ENCODE peak calls at places on chromosome 4, in eight cellular contexts. X is OCI-LY7, J is MG63, R is psoas muscle, I is T-helper 17 cell, P is tibial artery, E is lower lobe of right lung, D is neural progenitor cell. B is an unnamed sample.

GRCh38 chr4:151738706-151739105 is 22.1 kb downstream of the GATB start:
- DNase-seq in X (no peak), J (no peak), R (no peak), I (no peak), P (no peak), E (no peak), D (no peak), B (no peak)

GRCh38 chr4:140260227-140260626 is 106.2 kb upstream of the MAML3 start:
- DNase-seq in X (no peak), J (no peak), R (no peak), I (no peak), P (no peak), E (no peak), D (no peak), B (no peak)

GRCh38 chr4:24370421-24370820 is 213.9 kb downstream of the DHX15 start:
- DNase-seq in X (no peak), J (no peak), R (no peak), I (no peak), P (no peak), E (no peak), D (no peak), B (no peak)

GRCh38 chr4:37073226-37073840 is 171.2 kb upstream of the NWD2 start:
- DNase-seq in X (no peak), J (no peak), R (no peak), I (no peak), P (no peak), E (no peak), D (no peak), B (no peak)

GRCh38 chr4:112172180-112172579 is 26.9 kb downstream of the FAM241A start:
- DNase-seq in X (peak; percentile 36), J (no peak), R (no peak), I (no peak), P (no peak), E (no peak), D (no peak), B (no peak)

GRCh38 chr4:41205130-41205529 is 9.2 kb downstream of the APBB2 start:
- DNase-seq in X (no peak), J (no peak), R (no peak), I (no peak), P (no peak), E (no peak), D (no peak), B (no peak)

GRCh38 chr4:149951501-149951900 is 126.7 kb upstream of the DCLK2 start:
- DNase-seq in X (no peak), J (no peak), R (no peak), I (no peak), P (no peak), E (no peak), D (no peak), B (no peak)

GRCh38 chr4:26900765-26901164 is 40.1 kb downstream of the STIM2 start:
- DNase-seq in X (no peak), J (no peak), R (no peak), I (no peak), P (no peak), E (no peak), D (no peak), B (no peak)

GRCh38 chr4:173535165-173535737 is 5.2 kb upstream of the HAND2 start:
- DNase-seq in X (no peak), J (no peak), R (no peak), I (no peak), P (no peak), E (no peak), D (no peak), B (no peak)

GRCh38 chr4:107122736-107123135 is 86.6 kb upstream of the DKK2 start:
- DNase-seq in X (no peak), J (no peak), R (no peak), I (no peak), P (no peak), E (no peak), D (no peak), B (no peak)

GRCh38 chr4:173288296-173288695 is 45.9 kb downstream of the HMGB2 start:
- DNase-seq in X (peak; percentile 77), J (peak; percentile 9), R (no peak), I (peak; percentile 59), P (peak; percentile 69), E (no peak), D (peak; percentile 65), B (peak; percentile 51)

GRCh38 chr4:98997176-98997575 is 1.7 kb downstream of the METAP1 start:
- DNase-seq in X (no peak), J (no peak), R (no peak), I (no peak), P (no peak), E (no peak), D (no peak), B (no peak)

GRCh38 chr4:139628184-139629012 is 37.2 kb upstream of the MGST2 start:
- DNase-seq in X (no peak), J (no peak), R (no peak), I (no peak), P (no peak), E (peak; percentile 68), D (peak; percentile 70), B (no peak)

GRCh38 chr4:110616162-110617062 is 6.5 kb downstream of the PITX2 start:
- DNase-seq in X (no peak), J (no peak), R (no peak), I (no peak), P (no peak), E (no peak), D (no peak), B (no peak)

GRCh38 chr4:189143255-189143654 is 797.4 kb upstream of the FRG1 start:
- DNase-seq in X (no peak), J (no peak), R (no peak), I (no peak), P (no peak), E (no peak), D (no peak), B (no peak)

GRCh38 chr4:150501019-150501727 is 80.8 kb upstream of the MAB21L2 start:
- DNase-seq in X (no peak), J (no peak), R (no peak), I (no peak), P (no peak), E (no peak), D (no peak), B (no peak)

DNA sequence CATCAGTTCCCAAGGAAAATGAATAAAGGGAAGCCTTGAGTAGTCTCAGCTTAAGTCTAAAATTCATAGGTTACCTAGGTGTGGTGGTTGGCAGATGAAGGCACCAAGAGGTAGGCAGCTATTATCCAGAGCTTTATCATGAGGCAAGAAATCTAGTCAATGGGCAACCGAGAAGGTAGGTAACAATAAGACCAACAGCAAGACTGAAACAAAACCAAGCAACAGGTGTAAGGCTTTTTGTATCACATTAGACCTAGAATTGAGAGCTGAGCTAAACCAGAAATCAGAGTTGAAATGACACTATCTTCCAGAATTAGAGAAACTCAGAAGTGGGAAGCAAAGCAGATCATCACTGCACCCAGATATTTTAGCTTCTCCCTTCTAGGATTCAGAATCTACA is 117.1 kb downstream of the CAMK2D start:
- DNase-seq in X (no peak), J (no peak), R (no peak), I (no peak), P (no peak), E (no peak), D (no peak), B (no peak)
- H3K9me3 ChIP-seq in X (no peaks in the 10 kb centered on the region), J (no peaks in the 10 kb centered on the region), R (no peaks in the 10 kb centered on the region), I (no peaks in the 10 kb centered on the region), P (no peaks in the 10 kb centered on the region), E (no peaks in the 10 kb centered on the region), D (no peaks in the 10 kb centered on the region), B (no peaks in the 10 kb centered on the region)

DNA sequence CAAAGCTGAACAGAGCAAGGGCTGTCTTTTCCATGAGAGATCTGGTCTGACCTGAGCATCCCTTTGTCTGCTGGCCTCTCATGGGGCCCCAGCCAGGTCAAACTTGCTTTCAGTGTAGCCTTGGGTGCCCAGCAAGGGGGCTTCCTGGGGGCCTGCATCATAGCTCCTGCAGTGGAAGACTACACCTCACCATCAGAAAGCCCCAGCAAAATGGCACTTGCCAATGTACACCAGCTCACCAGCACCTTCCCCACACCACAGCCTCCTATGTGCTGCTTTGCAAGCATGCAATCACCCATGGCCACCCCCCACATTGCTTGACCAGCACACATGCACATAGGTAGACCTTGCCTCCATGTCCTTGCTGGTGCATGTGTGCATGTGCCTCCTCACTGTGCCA is 1478.1 kb downstream of the FSTL5 start:
- DNase-seq in X (no peak), J (no peak), R (no peak), I (no peak), P (no peak), E (no peak), D (no peak), B (no peak)
- H3K9me3 ChIP-seq in X (no peaks in the 10 kb centered on the region), J (no peaks in the 10 kb centered on the region), R (no peaks in the 10 kb centered on the region), I (no peaks in the 10 kb centered on the region), P (no peaks in the 10 kb centered on the region), E (no peaks in the 10 kb centered on the region), D (no peaks in the 10 kb centered on the region), B (no peaks in the 10 kb centered on the region)

GRCh38 chr4:1404573-1405248 is 1.5 kb downstream of the NKX1-1 start:
- DNase-seq in X (no peak), J (no peak), R (no peak), I (no peak), P (no peak), E (peak; percentile 30), D (no peak), B (peak; percentile 29)

GRCh38 chr4:1405249-1405635 is 1.0 kb downstream of the NKX1-1 start:
- DNase-seq in X (no peak), J (no peak), R (no peak), I (no peak), P (no peak), E (peak; percentile 3), D (no peak), B (no peak)

GRCh38 chr4:1406416-1406945 is at the start of gene NKX1-1:
- DNase-seq in X (no peak), J (no peak), R (no peak), I (no peak), P (no peak), E (peak; percentile 24), D (peak; percentile 65), B (no peak)

GRCh38 chr4:1406946-1407656 is 859 bp upstream of the NKX1-1 start:
- DNase-seq in X (no peak), J (no peak), R (no peak), I (no peak), P (no peak), E (peak; percentile 21), D (no peak), B (no peak)

DNA sequence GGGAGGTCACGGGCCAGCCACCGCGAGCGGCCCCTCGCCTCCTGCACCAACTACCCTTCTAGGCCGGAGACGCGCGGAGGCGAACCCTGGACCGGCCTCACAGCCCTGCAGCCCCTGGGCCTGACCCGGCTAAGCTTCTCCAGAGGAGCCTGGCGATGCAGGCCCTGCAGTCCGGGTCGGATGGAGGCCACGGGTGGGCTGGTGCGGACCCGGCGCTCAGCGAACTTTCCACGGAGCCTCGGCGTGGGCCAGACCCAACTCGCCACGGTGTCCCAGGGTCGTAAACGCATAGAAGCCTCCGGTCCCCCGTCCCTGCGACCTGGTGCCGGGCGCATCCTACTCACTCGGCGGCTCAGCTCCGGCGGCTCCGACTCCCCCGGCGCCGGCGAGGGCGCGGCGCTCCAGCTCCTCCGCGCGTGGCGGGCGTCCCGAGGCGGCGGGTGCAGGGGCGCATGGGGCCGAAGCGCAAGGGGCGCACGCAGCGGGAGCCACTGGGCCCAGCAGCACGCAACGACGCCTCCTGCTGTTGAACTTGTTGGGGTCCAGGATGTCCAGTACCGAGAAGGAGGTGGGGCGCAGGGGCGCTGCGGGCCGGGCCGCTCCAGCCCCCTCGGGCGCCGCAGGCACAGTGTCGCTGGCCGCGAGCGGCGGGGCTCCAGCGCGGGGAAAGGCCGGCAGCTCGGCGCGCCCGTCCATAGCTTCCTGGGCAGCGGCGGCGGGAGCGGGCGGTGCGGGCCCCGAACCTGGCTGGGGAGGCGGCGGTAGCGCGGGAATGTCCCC is 416 bp downstream of the NKX1-1 start:
- DNase-seq in X (no peak), J (no peak), R (no peak), I (no peak), P (peak; percentile 53), E (peak; percentile 24), D (no peak), B (no peak)
- H3K9me3 ChIP-seq in X (no peaks in the 10 kb centered on the region), J (no peaks in the 10 kb centered on the region), R (no peaks in the 10 kb centered on the region), I (no peaks in the 10 kb centered on the region), P (no peaks in the 10 kb centered on the region), E (no peaks in the 10 kb centered on the region), D (no peaks in the 10 kb centered on the region), B (no peaks in the 10 kb centered on the region)

GRCh38 chr4:29867412-29867811 is 852.8 kb upstream of the PCDH7 start:
- DNase-seq in X (no peak), J (no peak), R (no peak), I (no peak), P (no peak), E (no peak), D (no peak), B (no peak)
- H3K9me3 ChIP-seq in X (peaks cover 16% of the 10 kb centered on the region), J (no peaks in the 10 kb centered on the region), R (no peaks in the 10 kb centered on the region), I (no peaks in the 10 kb centered on the region), P (no peaks in the 10 kb centered on the region), E (no peaks in the 10 kb centered on the region), D (peaks cover 3% of the 10 kb centered on the region), B (no peaks in the 10 kb centered on the region)